ENCODE peak calls at places on chromosomes 6 and 20, in four cellular contexts. W, Q, F and M are unnamed samples.

GRCh38 chr6:11218827-11219826 is 13.3 kb downstream of the NEDD9 start:
- DNase-seq in W (no peak), Q (peak), F (no peak), M (peak)

GRCh38 chr6:33699131-33699530 is 12.4 kb downstream of the UQCC2 start:
- DNase-seq in W (no peak), Q (no peak), F (no peak), M (no peak)

GRCh38 chr20:43537921-43538854 is 20.6 kb upstream of the SGK2 start:
- DNase-seq in W (peak), Q (peak), F (peak), M (peak)

GRCh38 chr6:107620736-107621135 is 130.8 kb downstream of the SOBP start:
- DNase-seq in W (no peak), Q (no peak), F (no peak), M (no peak)

GRCh38 chr6:158697798-158698197 is 47.9 kb downstream of the SYTL3 start:
- DNase-seq in W (no peak), Q (no peak), F (no peak), M (no peak)

GRCh38 chr20:17680128-17680835 is 1.8 kb downstream of the RRBP1 start:
- DNase-seq in W (peak), Q (peak), F (peak), M (peak)

GRCh38 chr6:129889580-129889979 is 28.5 kb upstream of the TMEM244 start:
- DNase-seq in W (no peak), Q (no peak), F (no peak), M (no peak)

GRCh38 chr6:41878246-41878645 is 16.9 kb downstream of the USP49 start:
- DNase-seq in W (no peak), Q (no peak), F (no peak), M (no peak)

GRCh38 chr20:53883098-53883762 is 187.2 kb downstream of the BCAS1 start:
- DNase-seq in W (no peak), Q (no peak), F (no peak), M (no peak)

GRCh38 chr6:7165736-7166296 is 58.1 kb downstream of the RREB1 start:
- DNase-seq in W (no peak), Q (no peak), F (no peak), M (no peak)

GRCh38 chr6:165937564-165938358 is 229.9 kb downstream of the TBXT start:
- DNase-seq in W (no peak), Q (no peak), F (no peak), M (no peak)

GRCh38 chr6:25266425-25267135 is 12.6 kb upstream of the CARMIL1 start:
- DNase-seq in W (no peak), Q (no peak), F (no peak), M (no peak)

GRCh38 chr6:37559060-37559459 is 59.4 kb upstream of the CCDC167 start:
- DNase-seq in W (no peak), Q (no peak), F (no peak), M (no peak)

GRCh38 chr6:140845666-140846065 is 1287.1 kb upstream of the GJE1 start:
- DNase-seq in W (no peak), Q (no peak), F (no peak), M (no peak)

GRCh38 chr6:12791371-12791770 is 74.8 kb downstream of the PHACTR1 start:
- DNase-seq in W (no peak), Q (no peak), F (no peak), M (no peak)

GRCh38 chr20:43322851-43323250 is 133.1 kb upstream of the PTPRT start:
- DNase-seq in W (no peak), Q (no peak), F (no peak), M (no peak)

GRCh38 chr6:21728141-21728540 is 134.6 kb downstream of the SOX4 start:
- DNase-seq in W (no peak), Q (no peak), F (no peak), M (no peak)

GRCh38 chr6:3214898-3215297 is 12.6 kb downstream of the TUBB2B start:
- DNase-seq in W (no peak), Q (no peak), F (no peak), M (no peak)

GRCh38 chr6:118141211-118141610 is 234.1 kb downstream of the SLC35F1 start:
- DNase-seq in W (no peak), Q (no peak), F (no peak), M (no peak)

GRCh38 chr20:34475979-34476736 is 40.1 kb upstream of the DYNLRB1 start:
- DNase-seq in W (peak), Q (peak), F (no peak), M (peak)

GRCh38 chr6:138498575-138499302 is 555 bp downstream of the NHSL1 start:
- DNase-seq in W (no peak), Q (no peak), F (no peak), M (no peak)

GRCh38 chr20:52676282-52676995 is 295.7 kb upstream of the TSHZ2 start:
- DNase-seq in W (no peak), Q (no peak), F (no peak), M (no peak)

GRCh38 chr20:52427960-52428359 is 236.4 kb upstream of the ZFP64 start:
- DNase-seq in W (no peak), Q (no peak), F (no peak), M (no peak)

GRCh38 chr6:93779086-93779858 is 359.9 kb upstream of the EPHA7 start:
- DNase-seq in W (peak), Q (peak), F (no peak), M (peak)

GRCh38 chr20:41005361-41005729 is 23.3 kb upstream of the TOP1 start:
- DNase-seq in W (no peak), Q (peak), F (no peak), M (peak)

GRCh38 chr6:26065952-26066380 is 21.3 kb upstream of the HFE start:
- DNase-seq in W (peak), Q (peak), F (peak), M (no peak)

GRCh38 chr20:38320221-38320620 is 16.3 kb downstream of the BPI start:
- DNase-seq in W (no peak), Q (no peak), F (no peak), M (no peak)

GRCh38 chr6:96116674-96117073 is 100.9 kb downstream of the FUT9 start:
- DNase-seq in W (peak), Q (no peak), F (peak), M (no peak)

GRCh38 chr6:107400748-107401147 is 58.6 kb downstream of the PDSS2 start:
- DNase-seq in W (no peak), Q (no peak), F (no peak), M (no peak)

GRCh38 chr6:4936681-4937041 is 67.2 kb downstream of the RPP40 start:
- DNase-seq in W (no peak), Q (peak), F (no peak), M (no peak)

GRCh38 chr6:87742106-87742505 is 40.1 kb upstream of the AKIRIN2 start:
- DNase-seq in W (no peak), Q (no peak), F (no peak), M (no peak)

GRCh38 chr20:25223765-25224720 is 23.8 kb upstream of the PYGB start:
- DNase-seq in W (no peak), Q (no peak), F (no peak), M (no peak)

GRCh38 chr6:126117251-126117650 is 130.9 kb downstream of the TRMT11 start:
- DNase-seq in W (no peak), Q (no peak), F (no peak), M (no peak)